ENCODE peak calls at places on chromosomes 2 and 18, in ten cellular contexts. F, H, B, E, S, L, X, G, Y and N are unnamed samples.

GRCh38 chr2:60934153-60934722 is 52.9 kb downstream of the REL start:
- DNase-seq in F (no peak), H (no peak), B (no peak), E (no peak), S (no peak), L (no peak), X (no peak), G (no peak), Y (no peak), N (no peak)

GRCh38 chr2:233840520-233840919 is 13.8 kb downstream of the HJURP start:
- DNase-seq in F (no peak), H (no peak), B (no peak), E (no peak), S (no peak), L (no peak), X (no peak), G (no peak), Y (no peak), N (no peak)

GRCh38 chr2:66966631-66967030 is 430.5 kb upstream of the ETAA1 start:
- DNase-seq in F (no peak), H (no peak), B (peak), E (no peak), S (no peak), L (no peak), X (no peak), G (no peak), Y (no peak), N (peak)

GRCh38 chr2:242011991-242012764 is 142.6 kb downstream of the RTP5 start:
- DNase-seq in F (no peak), H (no peak), B (no peak), E (no peak), S (no peak), L (no peak), X (no peak), G (no peak), Y (no peak), N (no peak)

GRCh38 chr2:121211251-121211650 is 73.8 kb downstream of the TFCP2L1 start:
- DNase-seq in F (no peak), H (no peak), B (no peak), E (no peak), S (no peak), L (no peak), X (no peak), G (no peak), Y (peak), N (no peak)

GRCh38 chr2:133966720-133967304 is 287.1 kb upstream of the MGAT5 start:
- DNase-seq in F (no peak), H (no peak), B (no peak), E (no peak), S (no peak), L (no peak), X (no peak), G (no peak), Y (no peak), N (no peak)

GRCh38 chr2:49686897-49687442 is 532.7 kb upstream of the FSHR start:
- DNase-seq in F (no peak), H (no peak), B (no peak), E (no peak), S (no peak), L (no peak), X (no peak), G (no peak), Y (no peak), N (no peak)

GRCh38 chr2:108993095-108993937 is 4.3 kb upstream of the EDAR start:
- DNase-seq in F (no peak), H (no peak), B (no peak), E (no peak), S (no peak), L (no peak), X (no peak), G (no peak), Y (no peak), N (no peak)

GRCh38 chr2:202754936-202755335 is 116.6 kb downstream of the ICA1L start:
- DNase-seq in F (no peak), H (no peak), B (no peak), E (no peak), S (no peak), L (no peak), X (no peak), G (no peak), Y (no peak), N (no peak)

GRCh38 chr2:170660406-170660805 is 54.7 kb upstream of the SP5 start:
- DNase-seq in F (no peak), H (no peak), B (peak), E (no peak), S (peak), L (no peak), X (no peak), G (no peak), Y (no peak), N (peak)

GRCh38 chr2:220782609-220783113 is 789.4 kb downstream of the EPHA4 start:
- DNase-seq in F (no peak), H (no peak), B (no peak), E (no peak), S (no peak), L (no peak), X (no peak), G (no peak), Y (no peak), N (no peak)

GRCh38 chr2:41920812-41921211 is 127.0 kb upstream of the PKDCC start:
- DNase-seq in F (no peak), H (peak), B (no peak), E (no peak), S (no peak), L (no peak), X (no peak), G (no peak), Y (no peak), N (no peak)

GRCh38 chr18:48621240-48621639 is 82.4 kb downstream of the CTIF start:
- DNase-seq in F (no peak), H (peak), B (peak), E (no peak), S (no peak), L (no peak), X (no peak), G (no peak), Y (no peak), N (peak)

GRCh38 chr18:48623468-48624220 is 84.8 kb downstream of the CTIF start:
- DNase-seq in F (no peak), H (peak), B (peak), E (no peak), S (peak), L (no peak), X (no peak), G (no peak), Y (no peak), N (peak)

GRCh38 chr18:48619501-48619900 is 80.7 kb downstream of the CTIF start:
- DNase-seq in F (no peak), H (no peak), B (no peak), E (no peak), S (no peak), L (no peak), X (no peak), G (no peak), Y (no peak), N (no peak)

GRCh38 chr18:48622911-48623431 is 84.1 kb downstream of the CTIF start:
- DNase-seq in F (no peak), H (peak), B (peak), E (no peak), S (no peak), L (no peak), X (no peak), G (no peak), Y (no peak), N (peak)

GRCh38 chr18:48621815-48622555 is 83.2 kb downstream of the CTIF start:
- DNase-seq in F (no peak), H (no peak), B (peak), E (no peak), S (no peak), L (no peak), X (no peak), G (no peak), Y (no peak), N (no peak)
- H3K27ac ChIP-seq in F (no peak), H (peak), B (peak), E (no peak), S (no peak), L (no peak), X (no peak), G (no peak), Y (no peak), N (peak)

DNA sequence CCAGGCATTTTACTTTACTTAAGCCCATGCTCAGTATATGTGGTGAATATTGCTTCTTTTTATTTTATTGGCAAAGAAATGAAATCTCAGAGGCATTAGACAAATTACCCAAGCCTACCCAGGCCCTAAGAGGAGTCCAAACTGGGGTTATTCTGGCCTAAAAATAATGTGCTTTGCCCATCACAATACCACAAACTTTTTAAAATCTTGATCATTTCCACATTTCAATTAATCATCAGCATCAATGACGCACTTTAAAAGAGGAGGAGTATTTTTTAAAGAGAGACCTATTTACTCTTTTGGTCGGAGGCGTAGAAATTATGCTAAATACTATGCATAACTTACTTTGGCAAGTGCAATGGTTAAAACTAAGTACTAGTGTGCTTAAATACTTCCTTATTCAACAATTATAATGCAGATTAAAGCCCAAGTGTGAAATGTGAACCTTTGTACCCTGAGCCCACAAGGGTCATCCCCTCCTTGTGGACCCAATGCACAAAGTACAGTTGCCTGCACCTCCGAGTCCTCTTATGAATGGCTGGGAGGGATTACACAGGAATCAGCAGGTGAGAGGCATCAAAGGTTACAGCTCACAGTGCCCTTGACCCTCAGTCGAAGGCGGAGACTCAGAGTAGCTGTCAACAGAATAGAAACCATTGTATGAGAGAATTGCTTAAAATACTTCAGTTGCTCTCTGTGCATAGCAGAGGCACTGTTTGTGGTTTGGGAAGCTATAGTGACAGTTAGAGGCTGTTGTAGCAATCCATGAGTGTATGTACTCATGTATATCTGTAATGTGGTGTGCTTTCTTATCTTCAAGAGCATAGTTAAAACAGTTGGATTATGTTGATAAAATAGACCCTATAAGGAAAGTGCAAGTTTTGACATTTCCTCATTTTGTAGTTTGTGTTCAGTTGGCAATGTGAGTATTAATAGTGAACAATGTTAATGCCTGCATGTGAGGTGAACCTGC is 151.7 kb upstream of the ITGA4 start:
- DNase-seq in F (no peak), H (no peak), B (peak), E (no peak), S (no peak), L (peak), X (no peak), G (peak), Y (no peak), N (peak)
- H3K27ac ChIP-seq in F (no peak), H (no peak), B (no peak), E (no peak), S (no peak), L (peak), X (peak), G (no peak), Y (peak), N (peak)

DNA sequence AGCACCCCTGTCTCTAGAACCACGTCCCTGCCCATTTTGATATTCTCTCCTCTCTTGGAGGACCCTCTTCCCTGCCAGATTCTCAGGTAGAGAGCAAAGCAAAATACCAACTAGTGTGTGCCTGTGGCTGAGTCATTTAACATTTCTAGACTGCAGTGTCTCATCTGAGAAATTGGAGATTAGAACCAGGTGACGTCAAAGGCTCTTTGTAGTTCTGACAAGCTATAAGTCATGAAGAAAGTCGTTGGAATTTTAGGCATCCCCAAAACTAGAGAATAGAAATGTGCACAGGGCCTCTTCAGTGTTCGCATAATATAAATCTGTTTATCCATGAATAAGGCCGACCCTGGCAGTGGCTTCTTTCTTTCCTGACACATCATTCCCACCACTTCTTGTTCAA is 74.4 kb upstream of the TANC1 start:
- DNase-seq in F (no peak), H (peak), B (peak), E (no peak), S (no peak), L (no peak), X (no peak), G (no peak), Y (no peak), N (peak)
- H3K27ac ChIP-seq in F (no peak), H (peak), B (no peak), E (no peak), S (no peak), L (no peak), X (no peak), G (no peak), Y (no peak), N (no peak)

GRCh38 chr18:58255701-58256311 is 211.8 kb downstream of the NEDD4L start:
- DNase-seq in F (no peak), H (no peak), B (no peak), E (peak), S (no peak), L (no peak), X (peak), G (peak), Y (no peak), N (no peak)

GRCh38 chr18:58257461-58257860 is 213.4 kb downstream of the NEDD4L start:
- DNase-seq in F (no peak), H (no peak), B (peak), E (no peak), S (no peak), L (no peak), X (no peak), G (no peak), Y (no peak), N (peak)

GRCh38 chr18:58262581-58262980 is 218.6 kb downstream of the NEDD4L start:
- DNase-seq in F (no peak), H (no peak), B (no peak), E (no peak), S (no peak), L (no peak), X (no peak), G (no peak), Y (no peak), N (no peak)

GRCh38 chr18:58256316-58257080 is 212.5 kb downstream of the NEDD4L start:
- DNase-seq in F (no peak), H (no peak), B (no peak), E (no peak), S (no peak), L (no peak), X (no peak), G (no peak), Y (no peak), N (no peak)

GRCh38 chr18:58258707-58259342 is 214.8 kb downstream of the NEDD4L start:
- DNase-seq in F (no peak), H (no peak), B (no peak), E (no peak), S (no peak), L (no peak), X (no peak), G (no peak), Y (no peak), N (no peak)
- H3K27ac ChIP-seq in F (no peak), H (no peak), B (no peak), E (peak), S (no peak), L (no peak), X (peak), G (peak), Y (no peak), N (no peak)

GRCh38 chr2:207720517-207721187 is 9.2 kb downstream of the CCNYL1 start:
- DNase-seq in F (no peak), H (no peak), B (no peak), E (no peak), S (no peak), L (no peak), X (no peak), G (no peak), Y (peak), N (no peak)
- H3K27ac ChIP-seq in F (peak), H (no peak), B (no peak), E (no peak), S (no peak), L (no peak), X (no peak), G (no peak), Y (no peak), N (no peak)

GRCh38 chr2:217901826-217902225 is 101.0 kb downstream of the TNS1 start:
- DNase-seq in F (no peak), H (no peak), B (peak), E (peak), S (no peak), L (no peak), X (no peak), G (peak), Y (no peak), N (peak)
- H3K27ac ChIP-seq in F (no peak), H (peak), B (peak), E (peak), S (peak), L (no peak), X (peak), G (peak), Y (peak), N (peak)